ENCODE peak calls at places on chromosomes 13 and 19, in six cellular contexts. One of them, this sample, is unnamed.

GRCh38 chr13:75968103-75968838 is 332.1 kb downstream of the LMO7 start:
- DNase-seq in pancreas: no peak
- DNase-seq in hepatocyte: no peak
- DNase-seq in mammary epithelial cell: peak; percentile 46
- DNase-seq in IMR-90: peak; percentile 26
- DNase-seq in heart right ventricle: no peak
- DNase-seq in this sample: peak; percentile 26

GRCh38 chr19:42311612-42312160 is 1.4 kb upstream of the TMEM145 start:
- DNase-seq in heart right ventricle: no peak
- DNase-seq in pancreas: no peak
- DNase-seq in IMR-90: no peak
- DNase-seq in mammary epithelial cell: no peak
- DNase-seq in hepatocyte: no peak
- DNase-seq in this sample: peak; percentile 30

GRCh38 chr19:27773318-27774094 is 1439.4 kb downstream of the UQCRFS1 start:
- DNase-seq in pancreas: no peak
- DNase-seq in mammary epithelial cell: no peak
- DNase-seq in IMR-90: no peak
- DNase-seq in heart right ventricle: no peak
- DNase-seq in hepatocyte: no peak
- DNase-seq in this sample: no peak

GRCh38 chr19:7640803-7641202 is 3.9 kb downstream of the STXBP2 start:
- DNase-seq in heart right ventricle: no peak
- DNase-seq in IMR-90: no peak
- DNase-seq in hepatocyte: no peak
- DNase-seq in mammary epithelial cell: no peak
- DNase-seq in pancreas: no peak
- DNase-seq in this sample: no peak

GRCh38 chr13:76462003-76462402 is 424.2 kb downstream of the KCTD12 start:
- DNase-seq in IMR-90: peak; percentile 15
- DNase-seq in heart right ventricle: no peak
- DNase-seq in mammary epithelial cell: no peak
- DNase-seq in pancreas: no peak
- DNase-seq in hepatocyte: no peak
- DNase-seq in this sample: peak; percentile 2

GRCh38 chr19:47758433-47758784 is 13.1 kb downstream of the NOP53 start:
- DNase-seq in IMR-90: no peak
- DNase-seq in heart right ventricle: no peak
- DNase-seq in pancreas: no peak
- DNase-seq in mammary epithelial cell: no peak
- DNase-seq in hepatocyte: no peak
- DNase-seq in this sample: no peak

GRCh38 chr13:114249062-114249461 is 14.4 kb downstream of the CDC16 start:
- DNase-seq in mammary epithelial cell: no peak
- DNase-seq in IMR-90: no peak
- DNase-seq in heart right ventricle: no peak
- DNase-seq in hepatocyte: no peak
- DNase-seq in pancreas: no peak
- DNase-seq in this sample: no peak

GRCh38 chr19:42606660-42607351 is 12.1 kb upstream of the CEACAM8 start:
- DNase-seq in pancreas: peak; percentile 88
- DNase-seq in mammary epithelial cell: peak; percentile 61
- DNase-seq in heart right ventricle: peak; percentile 40
- DNase-seq in IMR-90: peak; percentile 27
- DNase-seq in hepatocyte: peak; percentile 50
- DNase-seq in this sample: peak; percentile 14

GRCh38 chr13:75440100-75440499 is 41.9 kb downstream of the TBC1D4 start:
- DNase-seq in mammary epithelial cell: no peak
- DNase-seq in heart right ventricle: no peak
- DNase-seq in hepatocyte: no peak
- DNase-seq in pancreas: peak; percentile 33
- DNase-seq in IMR-90: no peak
- DNase-seq in this sample: no peak

GRCh38 chr13:72101768-72102400 is 234.9 kb upstream of the DACH1 start:
- DNase-seq in mammary epithelial cell: no peak
- DNase-seq in hepatocyte: no peak
- DNase-seq in heart right ventricle: no peak
- DNase-seq in IMR-90: no peak
- DNase-seq in pancreas: no peak
- DNase-seq in this sample: no peak

GRCh38 chr13:33519561-33520479 is 234.3 kb upstream of the STARD13 start:
- DNase-seq in IMR-90: peak; percentile 94
- DNase-seq in pancreas: no peak
- DNase-seq in heart right ventricle: no peak
- DNase-seq in mammary epithelial cell: peak; percentile 69
- DNase-seq in hepatocyte: no peak
- DNase-seq in this sample: peak; percentile 86

GRCh38 chr19:19451429-19452240 is 46.2 kb downstream of the GATAD2A start:
- DNase-seq in IMR-90: no peak
- DNase-seq in heart right ventricle: no peak
- DNase-seq in pancreas: no peak
- DNase-seq in mammary epithelial cell: no peak
- DNase-seq in hepatocyte: no peak
- DNase-seq in this sample: no peak

GRCh38 chr19:18607222-18608101 is 863 bp upstream of the CRLF1 start:
- DNase-seq in mammary epithelial cell: no peak
- DNase-seq in hepatocyte: no peak
- DNase-seq in pancreas: no peak
- DNase-seq in heart right ventricle: no peak
- DNase-seq in IMR-90: no peak
- DNase-seq in this sample: no peak

GRCh38 chr19:37007587-37008220 is 70.5 kb upstream of the ZNF420 start:
- DNase-seq in pancreas: peak; percentile 62
- DNase-seq in hepatocyte: no peak
- DNase-seq in IMR-90: no peak
- DNase-seq in mammary epithelial cell: peak; percentile 13
- DNase-seq in heart right ventricle: peak; percentile 87
- DNase-seq in this sample: peak; percentile 40

GRCh38 chr19:52778811-52779210 is 7.8 kb downstream of the ZNF600 start:
- DNase-seq in hepatocyte: no peak
- DNase-seq in mammary epithelial cell: no peak
- DNase-seq in pancreas: no peak
- DNase-seq in IMR-90: peak; percentile 3
- DNase-seq in heart right ventricle: no peak
- DNase-seq in this sample: no peak

GRCh38 chr19:1383311-1384084 is at the start of gene NDUFS7:
- DNase-seq in mammary epithelial cell: peak; percentile 88
- DNase-seq in pancreas: peak; percentile 86
- DNase-seq in IMR-90: peak; percentile 92
- DNase-seq in heart right ventricle: peak; percentile 88
- DNase-seq in hepatocyte: peak; percentile 95
- DNase-seq in this sample: peak; percentile 97

GRCh38 chr19:1382250-1382649 is 1.5 kb upstream of the NDUFS7 start:
- DNase-seq in IMR-90: no peak
- DNase-seq in mammary epithelial cell: no peak
- DNase-seq in heart right ventricle: no peak
- DNase-seq in pancreas: no peak
- DNase-seq in hepatocyte: no peak
- DNase-seq in this sample: no peak

GRCh38 chr19:1384478-1385110 is 887 bp downstream of the NDUFS7 start:
- DNase-seq in mammary epithelial cell: no peak
- DNase-seq in IMR-90: no peak
- DNase-seq in pancreas: no peak
- DNase-seq in heart right ventricle: no peak
- DNase-seq in hepatocyte: no peak
- DNase-seq in this sample: no peak

GRCh38 chr19:1384085-1384462 is 367 bp downstream of the NDUFS7 start:
- DNase-seq in hepatocyte: no peak
- DNase-seq in pancreas: no peak
- DNase-seq in IMR-90: no peak
- DNase-seq in heart right ventricle: no peak
- DNase-seq in mammary epithelial cell: no peak
- DNase-seq in this sample: no peak

DNA sequence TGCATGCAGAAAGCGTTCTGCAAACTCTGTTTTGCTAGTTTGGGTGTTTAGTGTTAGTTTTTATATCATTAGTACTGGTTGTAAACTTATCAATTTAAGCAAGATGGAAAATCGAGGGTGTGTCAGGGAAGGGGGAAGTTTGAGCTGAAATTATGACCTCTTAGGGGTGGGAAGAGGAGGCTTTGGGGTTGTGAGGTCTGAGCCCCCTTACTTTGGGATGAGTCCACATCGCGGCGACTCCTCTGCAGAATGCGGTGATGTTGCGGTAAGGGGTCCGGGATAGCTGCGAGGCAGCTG is 745 bp upstream of the NDUFS7 start:
- DNase-seq in heart right ventricle: no peak
- DNase-seq in pancreas: no peak
- DNase-seq in IMR-90: no peak
- DNase-seq in hepatocyte: no peak
- DNase-seq in mammary epithelial cell: no peak
- DNase-seq in this sample: peak; percentile 81
- H3K4me3 ChIP-seq in heart right ventricle: peak overlapping the region; percentile 93
- H3K4me3 ChIP-seq in pancreas: no peak overlapping the region
- H3K4me3 ChIP-seq in IMR-90: no peak overlapping the region
- H3K4me3 ChIP-seq in hepatocyte: no peak overlapping the region
- H3K4me3 ChIP-seq in mammary epithelial cell: no peak overlapping the region
- H3K4me3 ChIP-seq in this sample: no peak overlapping the region

DNA sequence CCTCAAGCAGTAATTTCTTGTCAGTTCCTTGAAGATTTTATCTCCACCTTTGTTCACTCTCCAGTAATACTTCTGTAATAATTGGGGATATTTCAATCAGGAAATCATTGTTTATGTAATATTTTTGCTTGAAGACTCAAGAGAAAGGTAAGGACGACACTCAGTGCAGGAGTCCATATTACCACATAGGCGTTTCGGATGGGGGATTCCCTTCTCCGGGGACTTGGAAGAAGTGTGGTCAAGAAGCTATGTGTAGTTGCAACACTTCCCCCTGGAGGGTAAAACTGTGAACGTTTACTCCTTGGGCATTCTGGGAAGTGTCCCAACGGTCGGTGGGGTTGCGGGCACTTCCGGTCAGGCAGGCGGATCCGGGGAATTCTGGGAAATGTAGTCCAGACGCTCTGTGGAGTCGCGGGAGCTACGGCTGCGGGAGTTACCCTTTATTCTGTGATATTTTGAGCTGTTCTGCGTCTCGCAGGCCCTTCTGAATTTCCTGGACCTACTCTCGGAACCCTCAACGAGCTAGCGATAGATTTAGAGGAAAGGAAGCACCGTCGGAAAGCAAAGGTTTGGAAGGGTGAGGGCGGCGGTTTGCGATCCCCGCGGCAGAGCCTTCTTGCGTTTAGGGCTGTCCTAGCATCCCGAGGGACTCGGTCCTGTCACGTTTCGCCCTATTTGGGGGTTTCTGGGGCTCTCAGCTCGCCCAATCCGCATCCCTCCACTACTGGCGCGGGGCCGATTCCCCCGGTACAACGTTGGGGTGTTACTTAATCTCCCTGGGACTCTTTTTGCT is at the start of gene ZNF221:
- DNase-seq in mammary epithelial cell: peak; percentile 96
- DNase-seq in IMR-90: peak; percentile 99
- DNase-seq in hepatocyte: peak; percentile 96
- DNase-seq in pancreas: peak; percentile 93
- DNase-seq in heart right ventricle: peak; percentile 85
- DNase-seq in this sample: peak; percentile 97
- TF ChIP-seq CTCF in mammary epithelial cell: peak; percentile 44
- TF ChIP-seq CTCF in IMR-90: peak; percentile 57
- TF ChIP-seq CTCF in hepatocyte: peak; percentile 58
- TF ChIP-seq CTCF in pancreas: peak; percentile 17
- TF ChIP-seq CTCF in heart right ventricle: no peak
- TF ChIP-seq CTCF in this sample: peak; percentile 30

GRCh38 chr19:1236566-1236965 is 1.2 kb downstream of the CBARP start:
- DNase-seq in IMR-90: no peak
- DNase-seq in hepatocyte: no peak
- DNase-seq in mammary epithelial cell: no peak
- DNase-seq in heart right ventricle: no peak
- DNase-seq in pancreas: no peak
- DNase-seq in this sample: no peak
- H3K4me3 ChIP-seq in IMR-90: peak overlapping the region; percentile 94
- H3K4me3 ChIP-seq in hepatocyte: peak overlapping the region; percentile 97
- H3K4me3 ChIP-seq in mammary epithelial cell: peak overlapping the region; percentile 65
- H3K4me3 ChIP-seq in heart right ventricle: peak overlapping the region; percentile 61
- H3K4me3 ChIP-seq in pancreas: peak overlapping the region; percentile 54
- H3K4me3 ChIP-seq in this sample: peak overlapping the region; percentile 67

DNA sequence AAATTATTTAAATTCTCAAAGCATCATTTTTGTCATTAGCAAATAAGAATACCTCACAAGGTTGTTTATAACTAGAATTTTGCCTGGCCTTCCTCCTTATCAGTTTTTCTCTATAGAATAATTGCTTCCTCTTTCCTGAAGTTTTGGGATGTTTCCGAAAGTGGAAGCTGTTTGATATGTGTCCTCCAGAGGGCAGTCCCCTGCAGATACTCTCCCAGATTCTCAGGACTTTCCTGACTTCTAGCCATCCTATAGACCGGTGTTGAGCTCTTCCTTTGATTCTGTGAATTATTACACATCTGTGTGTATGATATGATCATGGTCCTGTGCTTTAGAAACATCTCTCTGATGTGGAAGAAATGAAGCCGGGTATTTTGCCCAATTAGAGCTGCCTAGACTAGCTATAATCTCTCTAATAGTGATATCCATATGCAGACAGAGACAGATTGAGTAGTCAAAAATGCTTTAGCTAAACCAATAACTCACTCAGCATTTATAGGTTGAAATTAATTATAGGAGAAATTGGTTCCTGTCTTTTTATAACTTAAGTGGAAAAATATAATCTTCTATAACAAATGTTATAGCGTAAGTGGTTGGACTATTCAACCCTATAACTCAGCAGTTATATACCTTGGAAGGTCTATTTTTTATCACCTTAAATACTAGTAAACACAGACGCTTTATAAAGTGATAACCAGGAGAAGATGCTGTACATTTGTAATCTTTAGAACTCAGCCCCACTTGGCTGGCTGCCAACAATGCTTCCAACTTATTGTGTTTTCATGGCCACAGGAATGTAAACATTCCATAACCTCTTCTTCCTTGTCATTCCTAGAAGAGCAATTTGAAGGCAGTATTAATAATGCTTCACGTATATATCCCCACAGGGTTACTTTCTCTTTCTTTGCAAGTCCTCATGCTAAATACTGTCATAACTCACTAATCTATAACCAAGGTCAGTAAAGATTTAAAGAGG is 201.0 kb upstream of the RXFP2 start:
- DNase-seq in mammary epithelial cell: peak; percentile 8
- DNase-seq in pancreas: no peak
- DNase-seq in hepatocyte: peak; percentile 58
- DNase-seq in heart right ventricle: no peak
- DNase-seq in IMR-90: peak; percentile 45
- DNase-seq in this sample: peak; percentile 48
- TF ChIP-seq CTCF in mammary epithelial cell: peak; percentile 75
- TF ChIP-seq CTCF in pancreas: no peak
- TF ChIP-seq CTCF in hepatocyte: peak; percentile 69
- TF ChIP-seq CTCF in heart right ventricle: no peak
- TF ChIP-seq CTCF in IMR-90: peak; percentile 58
- TF ChIP-seq CTCF in this sample: peak; percentile 78

DNA sequence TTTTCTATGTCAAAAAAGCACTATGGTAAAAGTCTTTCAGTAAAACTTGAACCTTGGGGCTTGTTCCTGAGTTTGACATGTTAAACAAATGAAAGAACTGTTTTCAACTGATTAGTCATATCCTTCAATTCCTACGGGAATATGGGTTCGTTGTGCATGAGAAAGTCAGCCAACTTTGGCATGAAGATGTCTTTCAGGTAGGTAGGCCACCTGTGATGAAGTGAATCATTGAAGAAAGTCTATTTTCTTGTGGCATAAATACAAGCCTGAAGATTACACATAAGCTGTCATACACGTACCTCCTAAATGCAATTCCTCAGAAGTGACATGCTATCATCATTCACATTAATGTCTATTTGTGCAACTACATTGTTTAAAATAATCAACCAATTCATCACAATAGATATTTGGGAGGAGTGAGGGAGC is 513.0 kb downstream of the IRS2 start:
- DNase-seq in heart right ventricle: no peak
- DNase-seq in pancreas: no peak
- DNase-seq in hepatocyte: no peak
- DNase-seq in mammary epithelial cell: peak; percentile 91
- DNase-seq in IMR-90: peak; percentile 29
- DNase-seq in this sample: peak; percentile 56
- H3K4me3 ChIP-seq in heart right ventricle: no peak overlapping the region
- H3K4me3 ChIP-seq in pancreas: no peak overlapping the region
- H3K4me3 ChIP-seq in hepatocyte: no peak overlapping the region
- H3K4me3 ChIP-seq in mammary epithelial cell: peak overlapping the region; percentile 11
- H3K4me3 ChIP-seq in IMR-90: no peak overlapping the region
- H3K4me3 ChIP-seq in this sample: no peak overlapping the region

This sample was measured in foreskin fibroblast.